ENCODE peak calls at places on chromosomes 6 and 20, in nine cellular contexts. E is OCI-LY7, N is choroid plexus epithelial cell, Q is GM12865, F is fibroblast of the aortic adventitia, I is uterus, C is adrenal gland, X is heart left ventricle, O is colonic mucosa. V is an unnamed sample.

GRCh38 chr6:155174576-155175174 is 89.1 kb upstream of the CLDN20 start:
- DNase-seq in E (peak; percentile 92), N (peak; percentile 93), Q (peak; percentile 93), F (peak; percentile 89), I (peak; percentile 50), C (peak; percentile 79), X (no peak), O (peak; percentile 71), V (peak; percentile 80)

GRCh38 chr20:13458860-13459451 is 179.8 kb downstream of the TASP1 start:
- DNase-seq in E (peak; percentile 26), N (peak; percentile 79), Q (peak; percentile 57), F (peak; percentile 66), I (no peak), C (peak; percentile 26), X (no peak), O (peak; percentile 22), V (peak; percentile 16)

GRCh38 chr6:137755284-137755683 is 111.8 kb upstream of the TNFAIP3 start:
- DNase-seq in E (no peak), N (no peak), Q (no peak), F (no peak), I (no peak), C (no peak), X (no peak), O (no peak), V (no peak)

GRCh38 chr6:132843316-132844040 is 29.1 kb downstream of the RPS12 start:
- DNase-seq in E (no peak), N (no peak), Q (no peak), F (no peak), I (no peak), C (no peak), X (no peak), O (no peak), V (no peak)

GRCh38 chr6:71127374-71127773 is 161.2 kb upstream of the OGFRL1 start:
- DNase-seq in E (no peak), N (peak; percentile 16), Q (no peak), F (no peak), I (no peak), C (no peak), X (no peak), O (no peak), V (no peak)

GRCh38 chr6:118735320-118735719 is 83.9 kb upstream of the CEP85L start:
- DNase-seq in E (peak; percentile 31), N (peak; percentile 26), Q (no peak), F (peak; percentile 8), I (no peak), C (no peak), X (no peak), O (no peak), V (no peak)

GRCh38 chr6:151269318-151269995 is 29.7 kb downstream of the AKAP12 start:
- DNase-seq in E (no peak), N (peak; percentile 73), Q (no peak), F (peak; percentile 95), I (no peak), C (no peak), X (no peak), O (no peak), V (no peak)

GRCh38 chr6:81843302-81843701 is 90.8 kb upstream of the TENT5A start:
- DNase-seq in E (no peak), N (no peak), Q (no peak), F (no peak), I (no peak), C (no peak), X (no peak), O (no peak), V (no peak)

GRCh38 chr6:71291991-71292390 is 3.4 kb downstream of the OGFRL1 start:
- DNase-seq in E (no peak), N (peak; percentile 35), Q (no peak), F (no peak), I (no peak), C (no peak), X (no peak), O (no peak), V (no peak)

GRCh38 chr6:32969685-32970412 is 1.5 kb downstream of the BRD2 start:
- DNase-seq in E (peak; percentile 87), N (peak; percentile 92), Q (peak; percentile 91), F (peak; percentile 96), I (peak; percentile 96), C (peak; percentile 88), X (peak; percentile 82), O (peak; percentile 84), V (peak; percentile 71)

GRCh38 chr6:15058200-15059070 is 187.4 kb upstream of the JARID2 start:
- DNase-seq in E (no peak), N (no peak), Q (no peak), F (no peak), I (no peak), C (no peak), X (no peak), O (no peak), V (no peak)

GRCh38 chr20:44780226-44780625 is 30.1 kb downstream of the RIMS4 start:
- DNase-seq in E (peak; percentile 53), N (peak; percentile 71), Q (peak; percentile 55), F (peak; percentile 72), I (no peak), C (no peak), X (no peak), O (no peak), V (peak; percentile 40)

GRCh38 chr20:44776977-44777376 is 31.3 kb downstream of the KCNK15 start:
- DNase-seq in E (no peak), N (peak; percentile 40), Q (no peak), F (peak; percentile 32), I (no peak), C (no peak), X (no peak), O (no peak), V (peak; percentile 5)

GRCh38 chr20:44784688-44785087 is 25.7 kb downstream of the RIMS4 start:
- DNase-seq in E (no peak), N (no peak), Q (no peak), F (no peak), I (no peak), C (no peak), X (no peak), O (no peak), V (no peak)

GRCh38 chr20:44785768-44786167 is 24.6 kb downstream of the RIMS4 start:
- DNase-seq in E (no peak), N (no peak), Q (no peak), F (peak; percentile 34), I (no peak), C (no peak), X (no peak), O (no peak), V (no peak)

DNA sequence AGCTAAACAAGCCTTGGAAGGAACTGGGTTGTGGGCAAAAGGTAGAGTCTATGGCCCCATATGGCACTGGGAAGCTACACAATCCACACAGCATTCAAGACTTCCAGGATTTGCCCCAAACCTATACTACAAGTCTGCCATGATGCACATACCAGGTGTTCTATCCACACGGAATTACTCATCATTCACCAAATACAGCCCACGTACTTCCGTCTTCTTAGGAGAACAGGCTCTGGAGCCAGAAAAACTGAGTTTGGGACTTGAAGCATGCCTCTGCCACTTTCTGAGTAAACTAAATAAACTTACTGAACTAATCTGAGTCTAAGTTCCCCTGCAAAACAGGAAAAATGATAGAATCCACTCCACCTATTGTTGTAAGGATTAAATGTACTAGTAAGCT is 28.6 kb downstream of the RIMS4 start:
- DNase-seq in E (no peak), N (no peak), Q (no peak), F (no peak), I (no peak), C (no peak), X (no peak), O (no peak), V (no peak)
- H3K4me3 ChIP-seq in E (no peak overlapping the region), N (no peak overlapping the region), Q (no peak overlapping the region), F (no peak overlapping the region), I (no peak overlapping the region), C (no peak overlapping the region), X (no peak overlapping the region), O (no peak overlapping the region), V (no peak overlapping the region)

GRCh38 chr6:35905141-35905785 is 15.6 kb downstream of the SRPK1 start:
- DNase-seq in E (no peak), N (no peak), Q (no peak), F (no peak), I (no peak), C (no peak), X (no peak), O (no peak), V (no peak)

GRCh38 chr6:35906499-35906846 is 14.4 kb downstream of the SRPK1 start:
- DNase-seq in E (no peak), N (peak; percentile 38), Q (no peak), F (no peak), I (no peak), C (no peak), X (no peak), O (no peak), V (no peak)

GRCh38 chr6:35905841-35906498 is 14.9 kb downstream of the SRPK1 start:
- DNase-seq in E (no peak), N (peak; percentile 24), Q (no peak), F (no peak), I (no peak), C (no peak), X (no peak), O (no peak), V (no peak)

GRCh38 chr6:35900448-35900847 is 20.4 kb downstream of the SRPK1 start:
- DNase-seq in E (no peak), N (no peak), Q (no peak), F (no peak), I (no peak), C (no peak), X (no peak), O (no peak), V (no peak)

DNA sequence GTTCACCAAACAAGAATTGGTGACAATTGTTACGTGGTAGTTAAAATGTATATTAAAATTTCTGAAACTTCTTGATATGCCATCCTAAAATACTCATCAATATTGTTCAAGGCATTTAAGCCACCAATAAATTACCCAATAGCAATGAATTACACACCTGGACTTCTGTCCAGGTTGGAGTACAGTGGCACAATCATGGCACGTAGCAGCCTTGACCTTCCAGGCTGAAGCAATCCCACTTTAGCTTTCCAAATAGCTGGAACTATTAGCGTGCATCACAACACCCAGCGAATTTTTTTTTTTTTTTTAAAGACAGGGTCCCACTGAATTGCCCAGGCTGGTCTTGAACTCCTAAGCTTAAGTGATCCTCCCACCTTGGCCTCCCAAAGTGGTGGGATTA is 17.2 kb downstream of the SRPK1 start:
- DNase-seq in E (no peak), N (no peak), Q (no peak), F (no peak), I (no peak), C (no peak), X (no peak), O (no peak), V (no peak)
- TF ChIP-seq CTCF in E (no peak), N (no peak), Q (no peak), F (no peak), I (no peak), C (no peak), X (no peak), O (no peak), V (no peak)

DNA sequence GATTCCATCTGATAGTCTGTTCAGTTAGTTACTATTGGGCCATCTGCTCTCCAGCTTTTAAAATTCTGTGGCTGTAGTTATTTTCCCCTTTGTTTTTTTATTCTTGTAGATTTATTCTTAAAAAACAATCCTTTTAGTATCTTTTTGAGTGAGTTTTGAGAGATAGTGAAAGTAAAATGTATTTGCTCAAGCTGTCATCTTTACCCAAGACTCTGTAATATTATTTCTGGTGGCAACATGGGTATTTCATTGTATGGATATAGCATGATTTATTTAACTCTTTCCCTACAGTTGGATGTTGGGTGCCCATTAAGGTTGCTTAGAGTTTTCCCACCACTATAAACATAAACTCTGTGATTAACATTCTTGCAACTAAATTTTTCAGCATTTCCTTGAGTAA is 24.6 kb downstream of the STK4 start:
- DNase-seq in E (no peak), N (no peak), Q (no peak), F (no peak), I (no peak), C (no peak), X (no peak), O (no peak), V (no peak)
- H3K4me3 ChIP-seq in E (no peak overlapping the region), N (no peak overlapping the region), Q (peak overlapping the region; percentile 48), F (peak overlapping the region; percentile 45), I (no peak overlapping the region), C (no peak overlapping the region), X (peak overlapping the region; percentile 33), O (no peak overlapping the region), V (no peak overlapping the region)

GRCh38 chr6:143060354-143060805 is 309 bp upstream of the AIG1 start:
- DNase-seq in E (peak; percentile 47), N (peak; percentile 82), Q (peak; percentile 89), F (peak; percentile 77), I (peak; percentile 73), C (peak; percentile 88), X (peak; percentile 88), O (peak; percentile 80), V (peak; percentile 41)
- TF ChIP-seq CTCF in E (peak; percentile 44), N (peak; percentile 27), Q (peak; percentile 15), F (peak; percentile 8), I (no peak), C (no peak), X (no peak), O (no peak), V (peak; percentile 20)

V was measured in astrocyte of the cerebellum.